ENCODE peak calls at places on chromosomes 13 and 19, in nine cellular contexts. One of them, this sample, is unnamed. For H3K4me1, the result is how much of the 10 kb centered on the place peaks cover.

GRCh38 chr13:43990829-43991228 is 111.1 kb downstream of the LACC1 start:
- DNase-seq in stomach: no peak
- DNase-seq in upper lobe of left lung: no peak
- DNase-seq in suprapubic skin: no peak
- DNase-seq in HepG2: no peak
- DNase-seq in sigmoid colon: no peak
- DNase-seq in breast epithelium: no peak
- DNase-seq in transverse colon: no peak
- DNase-seq in spleen: no peak
- DNase-seq in this sample: no peak

GRCh38 chr13:23578411-23579071 is 8.3 kb downstream of the TNFRSF19 start:
- DNase-seq in breast epithelium: peak
- DNase-seq in upper lobe of left lung: peak
- DNase-seq in transverse colon: peak
- DNase-seq in spleen: peak
- DNase-seq in stomach: peak
- DNase-seq in sigmoid colon: peak
- DNase-seq in suprapubic skin: peak
- DNase-seq in HepG2: peak
- DNase-seq in this sample: peak

GRCh38 chr19:927707-928401 is 2.0 kb downstream of the ARID3A start:
- DNase-seq in sigmoid colon: no peak
- DNase-seq in suprapubic skin: no peak
- DNase-seq in breast epithelium: no peak
- DNase-seq in spleen: no peak
- DNase-seq in upper lobe of left lung: no peak
- DNase-seq in stomach: no peak
- DNase-seq in HepG2: no peak
- DNase-seq in transverse colon: no peak
- DNase-seq in this sample: no peak

GRCh38 chr13:54185785-54186184 is 1157.2 kb downstream of the OLFM4 start:
- DNase-seq in upper lobe of left lung: no peak
- DNase-seq in sigmoid colon: no peak
- DNase-seq in spleen: no peak
- DNase-seq in breast epithelium: no peak
- DNase-seq in stomach: no peak
- DNase-seq in transverse colon: no peak
- DNase-seq in suprapubic skin: no peak
- DNase-seq in HepG2: no peak
- DNase-seq in this sample: no peak

GRCh38 chr13:22642088-22642487 is 538.7 kb upstream of the SGCG start:
- DNase-seq in stomach: no peak
- DNase-seq in suprapubic skin: no peak
- DNase-seq in spleen: no peak
- DNase-seq in transverse colon: no peak
- DNase-seq in sigmoid colon: no peak
- DNase-seq in breast epithelium: no peak
- DNase-seq in HepG2: no peak
- DNase-seq in upper lobe of left lung: no peak
- DNase-seq in this sample: no peak

GRCh38 chr13:27465611-27466010 is 15.2 kb upstream of the MTIF3 start:
- DNase-seq in spleen: no peak
- DNase-seq in transverse colon: no peak
- DNase-seq in suprapubic skin: no peak
- DNase-seq in HepG2: no peak
- DNase-seq in sigmoid colon: no peak
- DNase-seq in breast epithelium: no peak
- DNase-seq in upper lobe of left lung: no peak
- DNase-seq in stomach: no peak
- DNase-seq in this sample: no peak

GRCh38 chr13:40187836-40188591 is 478.4 kb downstream of the FOXO1 start:
- DNase-seq in suprapubic skin: no peak
- DNase-seq in HepG2: no peak
- DNase-seq in spleen: peak
- DNase-seq in stomach: no peak
- DNase-seq in transverse colon: no peak
- DNase-seq in breast epithelium: no peak
- DNase-seq in sigmoid colon: no peak
- DNase-seq in upper lobe of left lung: no peak
- DNase-seq in this sample: no peak

GRCh38 chr13:77574076-77574475 is 38.6 kb downstream of the SCEL start:
- DNase-seq in HepG2: no peak
- DNase-seq in stomach: no peak
- DNase-seq in upper lobe of left lung: no peak
- DNase-seq in breast epithelium: no peak
- DNase-seq in suprapubic skin: no peak
- DNase-seq in spleen: no peak
- DNase-seq in sigmoid colon: no peak
- DNase-seq in transverse colon: no peak
- DNase-seq in this sample: no peak

GRCh38 chr19:16342002-16342715 is 17.5 kb downstream of the KLF2 start:
- DNase-seq in sigmoid colon: no peak
- DNase-seq in breast epithelium: no peak
- DNase-seq in transverse colon: peak
- DNase-seq in suprapubic skin: no peak
- DNase-seq in upper lobe of left lung: no peak
- DNase-seq in HepG2: no peak
- DNase-seq in spleen: no peak
- DNase-seq in stomach: no peak
- DNase-seq in this sample: peak

GRCh38 chr19:31438401-31439269 is 89.4 kb upstream of the TSHZ3 start:
- DNase-seq in breast epithelium: no peak
- DNase-seq in HepG2: no peak
- DNase-seq in transverse colon: no peak
- DNase-seq in upper lobe of left lung: no peak
- DNase-seq in sigmoid colon: no peak
- DNase-seq in stomach: no peak
- DNase-seq in suprapubic skin: no peak
- DNase-seq in spleen: no peak
- DNase-seq in this sample: no peak

GRCh38 chr19:30450101-30450500 is 77.9 kb downstream of the ZNF536 start:
- DNase-seq in stomach: no peak
- DNase-seq in breast epithelium: no peak
- DNase-seq in sigmoid colon: peak
- DNase-seq in suprapubic skin: no peak
- DNase-seq in upper lobe of left lung: no peak
- DNase-seq in HepG2: no peak
- DNase-seq in transverse colon: peak
- DNase-seq in spleen: peak
- DNase-seq in this sample: no peak

DNA sequence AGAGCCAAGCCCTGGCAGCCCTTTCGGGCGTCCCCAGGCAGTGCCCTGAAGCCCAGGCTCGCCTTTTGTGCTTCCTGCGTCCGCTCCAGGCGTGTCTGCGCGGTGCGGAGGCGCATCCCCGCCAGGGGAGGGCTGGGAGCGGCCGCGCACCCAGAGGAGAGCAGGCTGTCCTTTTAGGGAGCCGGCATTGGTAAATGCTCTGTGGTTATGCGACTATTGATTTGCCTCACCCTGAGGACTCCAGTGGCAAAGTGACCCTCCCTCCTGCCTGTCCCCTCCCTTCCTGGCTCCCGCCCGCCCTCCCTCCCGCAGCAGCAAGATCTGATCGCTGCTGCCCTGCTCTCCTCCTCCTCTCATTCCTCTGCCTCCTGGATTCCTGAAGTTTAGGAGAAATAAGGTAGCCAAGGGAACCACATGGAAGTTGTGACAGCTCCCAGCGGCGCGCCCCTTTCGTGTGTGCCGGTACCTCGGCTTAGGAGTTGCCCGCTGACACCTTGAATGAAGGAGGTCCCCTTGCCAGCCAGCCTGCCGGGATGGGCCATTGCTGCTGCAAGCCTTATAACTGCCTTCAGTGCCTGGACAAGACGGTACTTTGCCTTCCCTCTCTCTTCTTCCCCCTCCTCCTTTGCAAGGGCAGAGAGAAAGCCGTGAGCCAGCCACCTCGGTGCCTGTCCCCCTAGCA is 167.0 kb downstream of the SLC7A1 start:
- DNase-seq in spleen: no peak
- DNase-seq in upper lobe of left lung: no peak
- DNase-seq in transverse colon: no peak
- DNase-seq in sigmoid colon: no peak
- DNase-seq in breast epithelium: no peak
- DNase-seq in HepG2: no peak
- DNase-seq in stomach: no peak
- DNase-seq in suprapubic skin: no peak
- DNase-seq in this sample: peak
- TF ChIP-seq POLR2A in spleen: no peak
- TF ChIP-seq POLR2A in upper lobe of left lung: no peak
- TF ChIP-seq POLR2A in transverse colon: no peak
- TF ChIP-seq POLR2A in sigmoid colon: no peak
- TF ChIP-seq POLR2A in breast epithelium: no peak
- TF ChIP-seq POLR2A in HepG2: no peak
- TF ChIP-seq POLR2A in stomach: no peak
- TF ChIP-seq POLR2A in suprapubic skin: no peak
- TF ChIP-seq POLR2A in this sample: no peak

GRCh38 chr19:41901707-41902360 is 18.9 kb downstream of the ARHGEF1 start:
- DNase-seq in breast epithelium: no peak
- DNase-seq in upper lobe of left lung: no peak
- DNase-seq in suprapubic skin: no peak
- DNase-seq in sigmoid colon: no peak
- DNase-seq in transverse colon: no peak
- DNase-seq in spleen: no peak
- DNase-seq in HepG2: no peak
- DNase-seq in stomach: no peak
- DNase-seq in this sample: no peak

GRCh38 chr19:41902594-41902993 is 19.6 kb downstream of the ARHGEF1 start:
- DNase-seq in upper lobe of left lung: no peak
- DNase-seq in stomach: no peak
- DNase-seq in breast epithelium: no peak
- DNase-seq in spleen: no peak
- DNase-seq in transverse colon: no peak
- DNase-seq in HepG2: no peak
- DNase-seq in sigmoid colon: no peak
- DNase-seq in suprapubic skin: no peak
- DNase-seq in this sample: no peak

GRCh38 chr19:41904118-41904870 is 21.3 kb downstream of the ARHGEF1 start:
- DNase-seq in breast epithelium: peak
- DNase-seq in upper lobe of left lung: peak
- DNase-seq in spleen: peak
- DNase-seq in stomach: peak
- DNase-seq in suprapubic skin: no peak
- DNase-seq in sigmoid colon: no peak
- DNase-seq in HepG2: peak
- DNase-seq in transverse colon: peak
- DNase-seq in this sample: peak

GRCh38 chr19:41905273-41906002 is 22.5 kb downstream of the ARHGEF1 start:
- DNase-seq in HepG2: no peak
- DNase-seq in suprapubic skin: no peak
- DNase-seq in sigmoid colon: no peak
- DNase-seq in spleen: no peak
- DNase-seq in breast epithelium: no peak
- DNase-seq in upper lobe of left lung: no peak
- DNase-seq in stomach: no peak
- DNase-seq in transverse colon: no peak
- DNase-seq in this sample: no peak

GRCh38 chr19:41903161-41903953 is 20.4 kb downstream of the ARHGEF1 start:
- DNase-seq in HepG2: no peak
- DNase-seq in transverse colon: no peak
- DNase-seq in stomach: no peak
- DNase-seq in upper lobe of left lung: peak
- DNase-seq in suprapubic skin: no peak
- DNase-seq in sigmoid colon: no peak
- DNase-seq in breast epithelium: no peak
- DNase-seq in spleen: no peak
- DNase-seq in this sample: no peak
- H3K4me1 ChIP-seq in HepG2: under half
- H3K4me1 ChIP-seq in transverse colon: under half
- H3K4me1 ChIP-seq in stomach: under half
- H3K4me1 ChIP-seq in upper lobe of left lung: under half
- H3K4me1 ChIP-seq in suprapubic skin: under half
- H3K4me1 ChIP-seq in sigmoid colon: under half
- H3K4me1 ChIP-seq in breast epithelium: under half
- H3K4me1 ChIP-seq in spleen: under half
- H3K4me1 ChIP-seq in this sample: under half

DNA sequence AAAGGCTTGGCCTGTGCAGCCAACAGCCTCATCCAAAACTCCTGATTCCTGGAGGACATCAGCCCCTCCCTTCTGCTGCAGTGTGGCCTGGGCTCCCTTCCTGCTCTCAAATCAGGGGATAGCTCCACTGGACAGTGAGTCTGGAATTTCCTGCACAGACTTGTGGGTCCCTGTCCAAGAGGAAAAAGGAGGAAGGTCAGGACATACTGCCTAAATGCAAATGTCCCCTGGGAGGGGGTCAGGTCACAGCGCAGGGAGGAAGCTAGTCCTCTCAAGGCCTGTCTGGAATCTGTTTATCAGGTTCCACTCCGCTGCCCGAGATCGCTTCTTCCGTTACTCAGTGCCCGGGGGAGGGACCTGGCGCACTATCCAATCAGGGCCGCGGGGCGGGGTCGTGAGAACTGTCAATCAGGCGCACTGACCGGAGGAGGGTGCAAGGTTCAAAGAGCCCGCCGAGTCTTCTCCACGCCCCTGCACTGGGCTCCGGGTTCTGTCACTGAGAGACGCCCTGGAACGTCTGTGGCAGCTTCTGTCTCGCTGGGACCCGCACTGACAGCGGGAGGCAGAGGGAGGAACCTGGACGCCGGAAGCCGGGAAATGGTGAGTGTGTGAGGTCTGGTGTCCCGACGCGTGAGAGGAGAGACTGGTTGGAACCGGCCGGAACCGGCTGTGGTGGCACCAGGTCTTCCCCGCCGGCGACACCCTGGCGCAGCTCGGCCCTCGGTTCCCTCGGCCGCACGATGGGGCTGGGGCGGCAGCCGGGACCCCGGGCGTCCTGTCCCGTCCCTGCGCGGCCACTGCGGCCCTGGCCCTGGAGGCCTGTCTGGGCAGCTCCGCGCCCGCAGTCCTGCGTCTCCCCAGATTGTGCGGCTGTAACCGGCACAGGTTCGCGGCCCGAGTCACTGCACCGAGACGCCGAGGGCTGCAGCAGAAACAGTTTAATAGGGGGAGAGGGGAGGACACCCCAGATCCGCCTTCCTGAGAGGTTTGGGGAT is at the start of gene ZNF441:
- DNase-seq in upper lobe of left lung: peak
- DNase-seq in stomach: peak
- DNase-seq in breast epithelium: peak
- DNase-seq in spleen: peak
- DNase-seq in suprapubic skin: peak
- DNase-seq in HepG2: peak
- DNase-seq in transverse colon: peak
- DNase-seq in sigmoid colon: peak
- DNase-seq in this sample: peak
- TF ChIP-seq POLR2AphosphoS5 in upper lobe of left lung: peak
- TF ChIP-seq POLR2AphosphoS5 in stomach: peak
- TF ChIP-seq POLR2AphosphoS5 in breast epithelium: peak
- TF ChIP-seq POLR2AphosphoS5 in spleen: peak
- TF ChIP-seq POLR2AphosphoS5 in suprapubic skin: peak
- TF ChIP-seq POLR2AphosphoS5 in HepG2: peak
- TF ChIP-seq POLR2AphosphoS5 in transverse colon: peak
- TF ChIP-seq POLR2AphosphoS5 in sigmoid colon: peak
- TF ChIP-seq POLR2AphosphoS5 in this sample: peak

DNA sequence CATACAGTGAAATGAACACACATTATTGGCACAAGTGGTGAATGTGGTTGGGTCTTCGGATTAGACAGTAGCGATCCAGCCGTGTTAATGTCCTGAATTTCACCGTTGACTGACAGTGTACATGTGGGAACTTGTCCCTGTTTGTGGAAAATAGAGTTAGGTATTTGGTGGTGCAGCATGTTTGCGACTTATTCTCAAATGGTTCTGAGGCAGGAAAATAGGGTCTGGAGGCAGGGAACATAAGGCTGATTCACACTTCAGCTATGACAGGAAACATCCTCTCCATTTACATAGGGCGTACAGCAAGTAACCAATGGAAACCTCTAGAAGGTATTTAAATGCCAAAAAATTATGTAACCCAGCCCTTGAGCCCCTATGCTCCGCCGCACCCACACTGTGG is 4.2 kb downstream of the LGALS7B start:
- DNase-seq in HepG2: no peak
- DNase-seq in breast epithelium: no peak
- DNase-seq in transverse colon: no peak
- DNase-seq in spleen: no peak
- DNase-seq in stomach: no peak
- DNase-seq in sigmoid colon: no peak
- DNase-seq in upper lobe of left lung: no peak
- DNase-seq in suprapubic skin: no peak
- DNase-seq in this sample: no peak
- TF ChIP-seq POLR2A in HepG2: no peak
- TF ChIP-seq POLR2A in breast epithelium: no peak
- TF ChIP-seq POLR2A in transverse colon: no peak
- TF ChIP-seq POLR2A in spleen: no peak
- TF ChIP-seq POLR2A in stomach: no peak
- TF ChIP-seq POLR2A in sigmoid colon: no peak
- TF ChIP-seq POLR2A in upper lobe of left lung: no peak
- TF ChIP-seq POLR2A in suprapubic skin: no peak
- TF ChIP-seq POLR2A in this sample: no peak

This sample was measured in prostate gland.